ENCODE peak calls at places on chromosome 1, in eight cellular contexts. V is right lobe of liver; Y is CD4-positive, alpha-beta T cell; A is GM06990; Z is cardiac muscle cell; D is stomach; X is heart right ventricle; H is upper lobe of left lung. J is an unnamed sample. For H3K27me3, the result is how much of the 10 kb centered on the place peaks cover.

GRCh38 chr1:32753532-32754281 is 51.1 kb upstream of the SYNC start:
- DNase-seq in H (peak), V (peak), X (peak), D (peak), Z (peak), A (peak), Y (peak), J (no peak)

GRCh38 chr1:227759345-227760300 is 24.4 kb downstream of the SNAP47 start:
- DNase-seq in A (no peak), Y (no peak), H (no peak), X (no peak), D (no peak), Z (no peak), V (peak), J (peak)

GRCh38 chr1:57612833-57613232 is 189.0 kb upstream of the DAB1 start:
- DNase-seq in D (no peak), Z (no peak), X (no peak), Y (no peak), V (no peak), A (no peak), H (no peak), J (no peak)

GRCh38 chr1:62778208-62778607 is 5.7 kb upstream of the ATG4C start:
- DNase-seq in A (no peak), Y (no peak), H (no peak), Z (peak), V (no peak), X (no peak), D (no peak), J (no peak)

GRCh38 chr1:201016943-201017827 is 6.3 kb downstream of the KIF21B start:
- DNase-seq in X (no peak), V (no peak), Y (no peak), D (no peak), A (peak), H (no peak), Z (no peak), J (no peak)

GRCh38 chr1:156114101-156114918 is at the start of gene LMNA:
- DNase-seq in Y (peak), Z (peak), H (peak), V (peak), X (peak), D (peak), A (peak), J (peak)

GRCh38 chr1:66291047-66291864 is 242.7 kb upstream of the SGIP1 start:
- DNase-seq in D (no peak), Z (no peak), V (no peak), A (no peak), X (no peak), H (no peak), Y (no peak), J (no peak)

GRCh38 chr1:214707306-214708087 is 104.5 kb downstream of the CENPF start:
- DNase-seq in Z (no peak), A (no peak), H (no peak), X (no peak), V (no peak), D (no peak), Y (no peak), J (no peak)

GRCh38 chr1:54813479-54814147 is 12.5 kb upstream of the TTC22 start:
- DNase-seq in H (no peak), V (no peak), X (no peak), A (peak), Y (no peak), Z (no peak), D (peak), J (no peak)

GRCh38 chr1:118335372-118335771 is 150.3 kb upstream of the SPAG17 start:
- DNase-seq in H (no peak), A (peak), D (no peak), Z (no peak), X (no peak), Y (no peak), V (no peak), J (no peak)

GRCh38 chr1:200983035-200983561 is 40.4 kb downstream of the KIF21B start:
- DNase-seq in V (no peak), Z (no peak), X (no peak), D (no peak), A (no peak), Y (no peak), H (no peak), J (no peak)

GRCh38 chr1:226406401-226406881 is 1.5 kb downstream of the PARP1 start:
- DNase-seq in H (no peak), Y (no peak), X (no peak), Z (no peak), A (no peak), V (no peak), D (no peak), J (no peak)

GRCh38 chr1:10508511-10508951 is 33.8 kb downstream of the PEX14 start:
- DNase-seq in Y (no peak), D (no peak), X (no peak), A (no peak), H (no peak), Z (no peak), V (no peak), J (no peak)

GRCh38 chr1:214546886-214547641 is 4.3 kb downstream of the PTPN14 start:
- DNase-seq in V (no peak), X (no peak), D (no peak), H (no peak), A (no peak), Y (no peak), Z (no peak), J (no peak)

GRCh38 chr1:157137051-157137772 is 983 bp downstream of the ETV3 start:
- DNase-seq in H (peak), X (no peak), Y (no peak), V (no peak), Z (peak), A (no peak), D (no peak), J (no peak)

GRCh38 chr1:78101514-78101913 is 55.7 kb downstream of the GIPC2 start:
- DNase-seq in V (no peak), X (no peak), Y (no peak), A (no peak), Z (peak), H (peak), D (peak), J (no peak)

GRCh38 chr1:105872761-105873286 is 1183.7 kb upstream of the PRMT6 start:
- DNase-seq in Z (peak), H (no peak), V (no peak), Y (no peak), X (no peak), A (no peak), D (no peak), J (no peak)

GRCh38 chr1:50368179-50369007 is 54.9 kb downstream of the DMRTA2 start:
- DNase-seq in A (no peak), H (no peak), X (no peak), Z (peak), V (no peak), D (peak), Y (no peak), J (no peak)

DNA sequence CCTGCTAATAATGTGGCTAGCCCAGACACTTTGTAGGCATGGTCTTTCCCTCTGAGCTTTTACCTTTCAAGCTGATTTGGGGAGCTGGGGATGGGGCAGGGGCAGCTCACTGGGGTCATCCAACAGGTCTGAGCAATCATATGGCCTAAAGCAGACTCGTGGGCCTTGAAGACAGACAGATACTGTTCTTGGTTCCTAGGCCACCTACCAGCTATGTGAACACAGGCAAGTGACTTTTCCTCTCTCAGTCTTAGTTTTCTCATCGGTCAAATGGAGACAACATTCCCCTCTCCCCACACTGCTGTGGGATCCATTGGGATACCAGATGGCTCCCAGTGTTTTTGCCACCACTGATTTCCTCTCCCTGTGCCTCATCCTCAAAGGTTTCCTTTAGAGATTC is 181.8 kb downstream of the RRAGC start:
- DNase-seq in Z (no peak), H (no peak), X (no peak), A (no peak), D (no peak), Y (no peak), V (no peak), J (no peak)
- H3K27me3 ChIP-seq in Z (under half), H (under half), X (under half), A (under half), D (under half), Y (under half), V (under half), J (under half)

GRCh38 chr1:152397474-152397873 is 16.6 kb downstream of the CRNN start:
- DNase-seq in A (no peak), Y (no peak), H (no peak), X (no peak), Z (no peak), V (no peak), D (no peak), J (no peak)
- TF ChIP-seq CTCF in A (no peak), Y (no peak), H (no peak), X (no peak), Z (no peak), V (no peak), D (no peak), J (no peak)

GRCh38 chr1:111827946-111828345 is 72.2 kb downstream of the DDX20 start:
- DNase-seq in Y (no peak), D (no peak), Z (no peak), H (no peak), V (no peak), X (no peak), A (no peak), J (no peak)
- H3K27me3 ChIP-seq in Y (under half), D (under half), Z (under half), H (under half), V (under half), X (under half), A (under half), J (under half)

DNA sequence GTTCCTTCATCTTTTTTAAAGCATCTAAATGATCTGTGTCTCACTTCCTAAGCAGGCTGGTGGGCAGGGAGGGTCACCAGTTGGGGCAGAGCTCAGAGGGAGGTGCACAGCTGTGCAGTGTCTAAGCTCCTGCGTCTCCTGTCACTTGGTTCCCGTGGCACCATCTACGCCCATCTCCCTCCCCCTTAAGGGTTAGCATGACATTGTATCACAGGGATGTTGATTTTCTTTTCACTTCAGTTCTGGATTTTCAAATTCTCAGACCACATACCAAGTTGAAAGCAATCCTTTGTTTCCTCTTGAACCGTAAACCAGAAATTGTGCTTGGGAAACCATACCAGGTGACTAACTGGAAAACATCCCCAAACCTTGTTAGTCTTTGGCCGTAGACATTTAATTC is 187.0 kb downstream of the KIF26B start:
- DNase-seq in A (no peak), H (no peak), D (no peak), Y (no peak), Z (no peak), V (no peak), X (no peak), J (no peak)
- TF ChIP-seq CTCF in A (no peak), H (no peak), D (no peak), Y (no peak), Z (no peak), V (no peak), X (no peak), J (no peak)

GRCh38 chr1:183027791-183028190 is 4.6 kb downstream of the LAMC1 start:
- DNase-seq in D (no peak), X (no peak), Z (no peak), A (no peak), Y (no peak), V (no peak), H (no peak), J (no peak)
- H3K27me3 ChIP-seq in D (under half), X (under half), Z (under half), A (under half), Y (half or more), V (under half), H (under half), J (under half)

GRCh38 chr1:17527036-17527914 is 12.2 kb upstream of the ARHGEF10L start:
- DNase-seq in D (no peak), H (no peak), Z (no peak), Y (no peak), A (no peak), X (no peak), V (no peak), J (no peak)
- TF ChIP-seq CTCF in D (no peak), H (no peak), Z (no peak), Y (no peak), A (no peak), X (no peak), V (no peak), J (no peak)

GRCh38 chr1:17877316-17877715 is 122.2 kb downstream of the ACTL8 start:
- DNase-seq in D (no peak), V (no peak), A (no peak), Y (no peak), Z (no peak), X (no peak), H (no peak), J (no peak)
- H3K27me3 ChIP-seq in D (under half), V (under half), A (under half), Y (under half), Z (under half), X (under half), H (under half), J (under half)

GRCh38 chr1:22021061-22021460 is 19.6 kb downstream of the CELA3A start:
- DNase-seq in A (no peak), Y (no peak), V (no peak), Z (no peak), H (no peak), D (no peak), X (no peak), J (no peak)

GRCh38 chr1:22026924-22027289 is 25.4 kb downstream of the CELA3A start:
- DNase-seq in Z (no peak), A (no peak), Y (no peak), X (no peak), D (no peak), V (no peak), H (no peak), J (no peak)

GRCh38 chr1:22030057-22030456 is 22.5 kb upstream of the CDC42 start:
- DNase-seq in A (no peak), Z (no peak), V (no peak), X (no peak), H (no peak), D (no peak), Y (no peak), J (no peak)

GRCh38 chr1:22025368-22026154 is 24.1 kb downstream of the CELA3A start:
- DNase-seq in A (peak), Y (peak), X (peak), V (peak), H (peak), Z (peak), D (peak), J (peak)

GRCh38 chr1:22024485-22025367 is 23.3 kb downstream of the CELA3A start:
- DNase-seq in H (peak), D (peak), V (peak), Z (peak), Y (peak), X (peak), A (peak), J (peak)
- TF ChIP-seq CTCF in H (no peak), D (no peak), V (no peak), Z (no peak), Y (peak), X (peak), A (no peak), J (peak)